ENCODE peak calls at places on chromosomes 3 and 15, in ten cellular contexts. One of them, this sample, is unnamed.

GRCh38 chr3:150410311-150411105 is 2.4 kb downstream of the TSC22D2 start:
- DNase-seq in A549: peak; percentile 41
- DNase-seq in K562: no peak
- DNase-seq in esophagus muscularis mucosa: no peak
- DNase-seq in H1: no peak
- DNase-seq in ovary: peak; percentile 43
- DNase-seq in tibial nerve: no peak
- DNase-seq in HepG2: no peak
- DNase-seq in SK-N-SH: peak; percentile 39
- DNase-seq in sigmoid colon: peak; percentile 75
- DNase-seq in this sample: peak; percentile 43

GRCh38 chr3:112372396-112372795 is 39.4 kb downstream of the CD200 start:
- DNase-seq in sigmoid colon: no peak
- DNase-seq in A549: no peak
- DNase-seq in tibial nerve: no peak
- DNase-seq in ovary: no peak
- DNase-seq in H1: no peak
- DNase-seq in HepG2: no peak
- DNase-seq in K562: no peak
- DNase-seq in esophagus muscularis mucosa: no peak
- DNase-seq in SK-N-SH: no peak
- DNase-seq in this sample: no peak

GRCh38 chr3:99625643-99626414 is 12.6 kb upstream of the COL8A1 start:
- DNase-seq in ovary: no peak
- DNase-seq in tibial nerve: no peak
- DNase-seq in HepG2: no peak
- DNase-seq in SK-N-SH: no peak
- DNase-seq in sigmoid colon: no peak
- DNase-seq in A549: no peak
- DNase-seq in K562: no peak
- DNase-seq in H1: no peak
- DNase-seq in esophagus muscularis mucosa: no peak
- DNase-seq in this sample: no peak

GRCh38 chr15:66110788-66111187 is 142.8 kb downstream of the MEGF11 start:
- DNase-seq in ovary: no peak
- DNase-seq in H1: no peak
- DNase-seq in SK-N-SH: no peak
- DNase-seq in A549: no peak
- DNase-seq in sigmoid colon: no peak
- DNase-seq in esophagus muscularis mucosa: no peak
- DNase-seq in HepG2: no peak
- DNase-seq in K562: no peak
- DNase-seq in tibial nerve: no peak
- DNase-seq in this sample: no peak

GRCh38 chr3:196998966-196999760 is 30.5 kb downstream of the MELTF start:
- DNase-seq in ovary: no peak
- DNase-seq in esophagus muscularis mucosa: no peak
- DNase-seq in SK-N-SH: no peak
- DNase-seq in sigmoid colon: peak; percentile 40
- DNase-seq in tibial nerve: no peak
- DNase-seq in HepG2: no peak
- DNase-seq in H1: no peak
- DNase-seq in K562: no peak
- DNase-seq in A549: no peak
- DNase-seq in this sample: no peak

GRCh38 chr3:9600597-9600996 is 47.0 kb upstream of the LHFPL4 start:
- DNase-seq in K562: no peak
- DNase-seq in tibial nerve: no peak
- DNase-seq in H1: peak; percentile 58
- DNase-seq in HepG2: no peak
- DNase-seq in esophagus muscularis mucosa: no peak
- DNase-seq in sigmoid colon: no peak
- DNase-seq in SK-N-SH: peak; percentile 73
- DNase-seq in A549: peak; percentile 21
- DNase-seq in ovary: peak; percentile 47
- DNase-seq in this sample: peak; percentile 67

GRCh38 chr3:67619966-67620365 is 34.4 kb downstream of the SUCLG2 start:
- DNase-seq in SK-N-SH: no peak
- DNase-seq in A549: no peak
- DNase-seq in ovary: no peak
- DNase-seq in K562: no peak
- DNase-seq in tibial nerve: no peak
- DNase-seq in sigmoid colon: no peak
- DNase-seq in esophagus muscularis mucosa: no peak
- DNase-seq in HepG2: no peak
- DNase-seq in H1: no peak
- DNase-seq in this sample: no peak

GRCh38 chr3:145251311-145251710 is 909.7 kb downstream of the PLOD2 start:
- DNase-seq in SK-N-SH: no peak
- DNase-seq in ovary: no peak
- DNase-seq in tibial nerve: no peak
- DNase-seq in esophagus muscularis mucosa: no peak
- DNase-seq in HepG2: no peak
- DNase-seq in A549: no peak
- DNase-seq in K562: no peak
- DNase-seq in H1: no peak
- DNase-seq in sigmoid colon: no peak
- DNase-seq in this sample: no peak

GRCh38 chr3:184717608-184717995 is 5.7 kb upstream of the MAGEF1 start:
- DNase-seq in H1: peak; percentile 43
- DNase-seq in SK-N-SH: no peak
- DNase-seq in HepG2: no peak
- DNase-seq in A549: no peak
- DNase-seq in sigmoid colon: no peak
- DNase-seq in ovary: no peak
- DNase-seq in esophagus muscularis mucosa: no peak
- DNase-seq in K562: no peak
- DNase-seq in tibial nerve: no peak
- DNase-seq in this sample: no peak

GRCh38 chr15:90571063-90571541 is 41.4 kb downstream of the CRTC3 start:
- DNase-seq in K562: peak; percentile 66
- DNase-seq in tibial nerve: no peak
- DNase-seq in A549: peak; percentile 52
- DNase-seq in esophagus muscularis mucosa: no peak
- DNase-seq in ovary: no peak
- DNase-seq in SK-N-SH: no peak
- DNase-seq in HepG2: no peak
- DNase-seq in H1: no peak
- DNase-seq in sigmoid colon: no peak
- DNase-seq in this sample: peak; percentile 74

GRCh38 chr15:96408591-96409183 is 78.2 kb downstream of the NR2F2 start:
- DNase-seq in K562: peak; percentile 35
- DNase-seq in A549: no peak
- DNase-seq in HepG2: no peak
- DNase-seq in H1: peak; percentile 54
- DNase-seq in esophagus muscularis mucosa: peak; percentile 85
- DNase-seq in SK-N-SH: no peak
- DNase-seq in ovary: no peak
- DNase-seq in sigmoid colon: no peak
- DNase-seq in tibial nerve: no peak
- DNase-seq in this sample: no peak

GRCh38 chr3:159586587-159587202 is 401.9 kb upstream of the IL12A start:
- DNase-seq in SK-N-SH: peak; percentile 49
- DNase-seq in tibial nerve: no peak
- DNase-seq in ovary: no peak
- DNase-seq in esophagus muscularis mucosa: no peak
- DNase-seq in A549: peak; percentile 48
- DNase-seq in sigmoid colon: no peak
- DNase-seq in K562: no peak
- DNase-seq in HepG2: peak; percentile 9
- DNase-seq in H1: peak; percentile 68
- DNase-seq in this sample: no peak

GRCh38 chr15:70778258-70779076 is 15.1 kb upstream of the UACA start:
- DNase-seq in ovary: no peak
- DNase-seq in A549: peak; percentile 73
- DNase-seq in SK-N-SH: no peak
- DNase-seq in H1: no peak
- DNase-seq in esophagus muscularis mucosa: peak; percentile 17
- DNase-seq in sigmoid colon: no peak
- DNase-seq in K562: no peak
- DNase-seq in HepG2: no peak
- DNase-seq in tibial nerve: no peak
- DNase-seq in this sample: no peak

DNA sequence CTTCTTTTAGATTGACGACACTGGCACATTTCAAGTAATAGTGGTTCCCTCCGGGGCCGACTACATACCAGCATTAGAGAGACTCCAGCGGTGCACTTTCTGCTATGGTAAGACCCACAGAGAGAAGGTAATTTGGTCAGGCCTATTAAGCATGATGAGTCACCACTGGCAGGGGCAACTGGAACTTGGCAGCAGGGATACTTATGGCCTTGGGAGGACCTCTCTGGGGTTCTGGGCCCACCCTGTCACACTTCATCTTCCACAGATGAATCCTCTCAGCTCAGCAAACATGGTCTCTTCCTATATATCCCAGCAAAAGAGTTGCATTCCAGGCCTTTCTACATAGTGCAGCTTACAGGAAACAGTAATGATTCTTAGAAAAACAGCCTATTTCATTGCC is 88.0 kb downstream of the PIK3R4 start:
- DNase-seq in tibial nerve: no peak
- DNase-seq in H1: no peak
- DNase-seq in A549: no peak
- DNase-seq in sigmoid colon: no peak
- DNase-seq in SK-N-SH: no peak
- DNase-seq in esophagus muscularis mucosa: no peak
- DNase-seq in ovary: peak; percentile 39
- DNase-seq in K562: no peak
- DNase-seq in HepG2: no peak
- DNase-seq in this sample: no peak
- H3K27ac ChIP-seq in tibial nerve: no peak overlapping the region
- H3K27ac ChIP-seq in H1: no peak overlapping the region
- H3K27ac ChIP-seq in A549: no peak overlapping the region
- H3K27ac ChIP-seq in sigmoid colon: no peak overlapping the region
- H3K27ac ChIP-seq in SK-N-SH: no peak overlapping the region
- H3K27ac ChIP-seq in esophagus muscularis mucosa: no peak overlapping the region
- H3K27ac ChIP-seq in ovary: no peak overlapping the region
- H3K27ac ChIP-seq in K562: no peak overlapping the region
- H3K27ac ChIP-seq in HepG2: no peak overlapping the region
- H3K27ac ChIP-seq in this sample: no peak overlapping the region

DNA sequence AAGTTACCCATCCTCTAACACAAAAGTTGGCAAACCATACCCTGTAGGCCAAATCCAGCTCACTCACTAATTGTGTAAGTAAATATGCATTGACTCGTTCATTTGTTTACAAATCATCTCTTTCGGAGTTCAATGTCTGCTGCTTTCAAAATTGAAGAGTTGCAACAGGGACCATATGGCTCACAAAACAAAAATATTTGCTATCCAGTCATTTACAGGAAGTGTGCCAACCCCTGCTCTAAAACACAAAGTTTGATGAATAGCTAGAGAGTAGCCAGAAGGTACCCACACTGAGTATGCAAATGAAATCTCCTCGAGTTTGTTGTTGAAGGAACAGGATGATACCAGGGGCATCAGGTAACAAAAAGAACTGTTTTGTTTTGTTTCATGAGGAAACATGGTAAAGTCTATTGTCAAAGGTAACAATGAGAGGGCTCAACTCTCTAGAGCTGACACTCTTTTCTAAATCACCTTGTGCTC is 236.2 kb upstream of the THBS1 start:
- DNase-seq in H1: no peak
- DNase-seq in ovary: no peak
- DNase-seq in SK-N-SH: no peak
- DNase-seq in HepG2: peak; percentile 48
- DNase-seq in esophagus muscularis mucosa: no peak
- DNase-seq in tibial nerve: no peak
- DNase-seq in A549: no peak
- DNase-seq in sigmoid colon: no peak
- DNase-seq in K562: no peak
- DNase-seq in this sample: no peak
- TF ChIP-seq EP300 in H1: no peak
- TF ChIP-seq EP300 in ovary: no peak
- TF ChIP-seq EP300 in SK-N-SH: no peak
- TF ChIP-seq EP300 in HepG2: no peak
- TF ChIP-seq EP300 in esophagus muscularis mucosa: no peak
- TF ChIP-seq EP300 in tibial nerve: no peak
- TF ChIP-seq EP300 in A549: no peak
- TF ChIP-seq EP300 in sigmoid colon: no peak
- TF ChIP-seq EP300 in K562: no peak
- TF ChIP-seq EP300 in this sample: no peak

GRCh38 chr3:50504681-50505080 is 1.2 kb upstream of the CACNA2D2 start:
- DNase-seq in K562: no peak
- DNase-seq in tibial nerve: no peak
- DNase-seq in esophagus muscularis mucosa: no peak
- DNase-seq in sigmoid colon: no peak
- DNase-seq in H1: no peak
- DNase-seq in A549: no peak
- DNase-seq in SK-N-SH: no peak
- DNase-seq in ovary: no peak
- DNase-seq in HepG2: no peak
- DNase-seq in this sample: no peak

GRCh38 chr3:50502584-50503423 is 630 bp downstream of the CACNA2D2 start:
- DNase-seq in tibial nerve: no peak
- DNase-seq in A549: no peak
- DNase-seq in HepG2: no peak
- DNase-seq in K562: no peak
- DNase-seq in esophagus muscularis mucosa: no peak
- DNase-seq in SK-N-SH: peak; percentile 82
- DNase-seq in ovary: peak; percentile 30
- DNase-seq in H1: peak; percentile 77
- DNase-seq in sigmoid colon: no peak
- DNase-seq in this sample: no peak

GRCh38 chr3:50503947-50504346 is 513 bp upstream of the CACNA2D2 start:
- DNase-seq in A549: no peak
- DNase-seq in H1: no peak
- DNase-seq in SK-N-SH: no peak
- DNase-seq in sigmoid colon: no peak
- DNase-seq in HepG2: no peak
- DNase-seq in esophagus muscularis mucosa: no peak
- DNase-seq in ovary: peak; percentile 33
- DNase-seq in K562: no peak
- DNase-seq in tibial nerve: no peak
- DNase-seq in this sample: no peak

GRCh38 chr3:50502225-50502583 is 1.2 kb downstream of the CACNA2D2 start:
- DNase-seq in SK-N-SH: peak; percentile 76
- DNase-seq in ovary: no peak
- DNase-seq in A549: no peak
- DNase-seq in tibial nerve: no peak
- DNase-seq in HepG2: no peak
- DNase-seq in esophagus muscularis mucosa: no peak
- DNase-seq in H1: no peak
- DNase-seq in K562: no peak
- DNase-seq in sigmoid colon: no peak
- DNase-seq in this sample: no peak

GRCh38 chr3:50503504-50503903 is at the start of gene CACNA2D2:
- DNase-seq in K562: peak; percentile 72
- DNase-seq in tibial nerve: no peak
- DNase-seq in sigmoid colon: peak; percentile 84
- DNase-seq in ovary: peak; percentile 83
- DNase-seq in HepG2: no peak
- DNase-seq in SK-N-SH: peak; percentile 96
- DNase-seq in A549: peak; percentile 25
- DNase-seq in esophagus muscularis mucosa: no peak
- DNase-seq in H1: peak; percentile 82
- DNase-seq in this sample: peak; percentile 63
- H3K4me3 ChIP-seq in K562: peak within 1 kb of the TSS; percentile 18
- H3K4me3 ChIP-seq in tibial nerve: peak within 1 kb of the TSS; percentile 30
- H3K4me3 ChIP-seq in sigmoid colon: peak within 1 kb of the TSS; percentile 54
- H3K4me3 ChIP-seq in ovary: peak within 1 kb of the TSS; percentile 45
- H3K4me3 ChIP-seq in HepG2: peak within 1 kb of the TSS; percentile 46
- H3K4me3 ChIP-seq in SK-N-SH: no peak within 1 kb of the TSS
- H3K4me3 ChIP-seq in A549: peak within 1 kb of the TSS; percentile 67
- H3K4me3 ChIP-seq in esophagus muscularis mucosa: peak within 1 kb of the TSS; percentile 72
- H3K4me3 ChIP-seq in H1: peak within 1 kb of the TSS; percentile 47
- H3K4me3 ChIP-seq in this sample: peak within 1 kb of the TSS; percentile 49

GRCh38 chr3:107062787-107063186 is 314.5 kb upstream of the CCDC54 start:
- DNase-seq in H1: no peak
- DNase-seq in SK-N-SH: no peak
- DNase-seq in HepG2: no peak
- DNase-seq in sigmoid colon: no peak
- DNase-seq in tibial nerve: no peak
- DNase-seq in K562: no peak
- DNase-seq in A549: no peak
- DNase-seq in esophagus muscularis mucosa: no peak
- DNase-seq in ovary: no peak
- DNase-seq in this sample: no peak
- H3K27ac ChIP-seq in H1: no peak overlapping the region
- H3K27ac ChIP-seq in SK-N-SH: peak overlapping the region; percentile 64
- H3K27ac ChIP-seq in HepG2: no peak overlapping the region
- H3K27ac ChIP-seq in sigmoid colon: no peak overlapping the region
- H3K27ac ChIP-seq in tibial nerve: no peak overlapping the region
- H3K27ac ChIP-seq in K562: no peak overlapping the region
- H3K27ac ChIP-seq in A549: no peak overlapping the region
- H3K27ac ChIP-seq in esophagus muscularis mucosa: no peak overlapping the region
- H3K27ac ChIP-seq in ovary: peak overlapping the region; percentile 68
- H3K27ac ChIP-seq in this sample: no peak overlapping the region